ENCODE peak calls at places on chromosomes 16 and 17, in five cellular contexts. O, E, B, F and P are unnamed samples. For H3K36me3, the result is how much of the 10 kb centered on the place peaks cover.

GRCh38 chr16:63804126-63804525 is 1317.7 kb downstream of the CDH11 start:
- DNase-seq in O (no peak), E (no peak), B (no peak), F (no peak), P (no peak)

GRCh38 chr16:11360581-11360980 is 15.3 kb downstream of the RMI2 start:
- DNase-seq in O (no peak), E (no peak), B (no peak), F (no peak), P (no peak)

GRCh38 chr17:68423251-68423650 is 34.0 kb downstream of the WIPI1 start:
- DNase-seq in O (no peak), E (no peak), B (no peak), F (no peak), P (no peak)

GRCh38 chr17:31093866-31094599 is 744 bp upstream of the NF1 start:
- DNase-seq in O (no peak), E (peak), B (no peak), F (no peak), P (no peak)

GRCh38 chr17:9239260-9239820 is 218.0 kb downstream of the NTN1 start:
- DNase-seq in O (no peak), E (no peak), B (no peak), F (no peak), P (no peak)

GRCh38 chr16:71807905-71808592 is 585 bp downstream of the AP1G1 start:
- DNase-seq in O (no peak), E (no peak), B (no peak), F (no peak), P (no peak)

GRCh38 chr16:1913327-1914083 is 4.7 kb downstream of the HS3ST6 start:
- DNase-seq in O (no peak), E (no peak), B (no peak), F (no peak), P (no peak)

GRCh38 chr17:80485846-80486245 is 9.4 kb upstream of the NPTX1 start:
- DNase-seq in O (no peak), E (no peak), B (no peak), F (no peak), P (no peak)

GRCh38 chr17:18999911-19000310 is 4.7 kb downstream of the FAM83G start:
- DNase-seq in O (no peak), E (no peak), B (no peak), F (no peak), P (no peak)

GRCh38 chr16:48535831-48536599 is 74.0 kb downstream of the N4BP1 start:
- DNase-seq in O (no peak), E (peak), B (peak), F (no peak), P (no peak)

GRCh38 chr17:78661092-78661770 is 84.0 kb upstream of the DNAH17 start:
- DNase-seq in O (no peak), E (no peak), B (no peak), F (no peak), P (no peak)

GRCh38 chr17:1188812-1189211 is 9.0 kb upstream of the ABR start:
- DNase-seq in O (no peak), E (no peak), B (no peak), F (no peak), P (no peak)

GRCh38 chr17:79022507-79022991 is 1.4 kb upstream of the C1QTNF1 start:
- DNase-seq in O (no peak), E (no peak), B (no peak), F (no peak), P (no peak)

GRCh38 chr17:76145231-76146052 is 4.4 kb upstream of the FOXJ1 start:
- DNase-seq in O (no peak), E (no peak), B (peak), F (no peak), P (no peak)

GRCh38 chr17:44310612-44311376 is 2.4 kb downstream of the RUNDC3A start:
- DNase-seq in O (no peak), E (no peak), B (no peak), F (no peak), P (no peak)

GRCh38 chr17:28997811-28998210 is 8.0 kb downstream of the SEZ6 start:
- DNase-seq in O (no peak), E (no peak), B (no peak), F (no peak), P (no peak)

GRCh38 chr17:73281926-73282325 is 20.2 kb upstream of the CPSF4L start:
- DNase-seq in O (no peak), E (no peak), B (peak), F (no peak), P (no peak)

GRCh38 chr16:56195151-56195550 is 3.9 kb downstream of the GNAO1 start:
- DNase-seq in O (no peak), E (no peak), B (no peak), F (no peak), P (no peak)

GRCh38 chr17:34456121-34456520 is 93.1 kb upstream of the CCL1 start:
- DNase-seq in O (no peak), E (no peak), B (no peak), F (no peak), P (no peak)

GRCh38 chr16:88524274-88524972 is 45.8 kb upstream of the ZC3H18 start:
- DNase-seq in O (no peak), E (no peak), B (no peak), F (no peak), P (no peak)

GRCh38 chr17:30344283-30345088 is 10.6 kb upstream of the TMIGD1 start:
- DNase-seq in O (no peak), E (peak), B (no peak), F (peak), P (peak)

GRCh38 chr17:79042421-79043190 is 18.6 kb downstream of the C1QTNF1 start:
- DNase-seq in O (peak), E (peak), B (no peak), F (peak), P (peak)

GRCh38 chr17:40993856-40994255 is at the start of gene KRTAP3-3:
- DNase-seq in O (no peak), E (no peak), B (no peak), F (no peak), P (no peak)

GRCh38 chr17:61155590-61156181 is 244.0 kb upstream of the TBX2 start:
- DNase-seq in O (no peak), E (no peak), B (no peak), F (no peak), P (no peak)

GRCh38 chr16:53837421-53837820 is 133.5 kb downstream of the FTO start:
- DNase-seq in O (no peak), E (no peak), B (no peak), F (no peak), P (no peak)

GRCh38 chr17:76538941-76539340 is 903 bp upstream of the PRCD start:
- DNase-seq in O (no peak), E (no peak), B (no peak), F (no peak), P (no peak)

GRCh38 chr17:78168906-78169793 is 769 bp downstream of the SYNGR2 start:
- DNase-seq in O (peak), E (no peak), B (no peak), F (peak), P (peak)

GRCh38 chr16:67200491-67200890 is 1.6 kb downstream of the ELMO3 start:
- DNase-seq in O (no peak), E (no peak), B (no peak), F (no peak), P (no peak)

GRCh38 chr16:67201411-67202345 is 2.7 kb downstream of the ELMO3 start:
- DNase-seq in O (no peak), E (no peak), B (no peak), F (peak), P (no peak)

GRCh38 chr16:67204076-67204475 is 5.1 kb downstream of the ELMO3 start:
- DNase-seq in O (no peak), E (no peak), B (no peak), F (no peak), P (no peak)

GRCh38 chr16:67202426-67202825 is 3.5 kb downstream of the ELMO3 start:
- DNase-seq in O (no peak), E (no peak), B (no peak), F (no peak), P (no peak)

GRCh38 chr16:67202956-67203493 is 4.1 kb downstream of the ELMO3 start:
- DNase-seq in O (no peak), E (no peak), B (no peak), F (peak), P (no peak)
- H3K36me3 ChIP-seq in O (under half), E (under half), B (under half), F (half or more), P (under half)

GRCh38 chr16:3013491-3013951 is 798 bp downstream of the CLDN9 start:
- DNase-seq in O (no peak), E (no peak), B (no peak), F (no peak), P (no peak)

GRCh38 chr16:3013998-3014690 is 1.4 kb downstream of the CLDN9 start:
- DNase-seq in O (no peak), E (no peak), B (no peak), F (no peak), P (no peak)

GRCh38 chr16:3014971-3015370 is 2.2 kb downstream of the CLDN9 start:
- DNase-seq in O (no peak), E (no peak), B (no peak), F (no peak), P (no peak)

GRCh38 chr16:3012246-3012645 is 477 bp upstream of the CLDN9 start:
- DNase-seq in O (no peak), E (no peak), B (no peak), F (no peak), P (no peak)

DNA sequence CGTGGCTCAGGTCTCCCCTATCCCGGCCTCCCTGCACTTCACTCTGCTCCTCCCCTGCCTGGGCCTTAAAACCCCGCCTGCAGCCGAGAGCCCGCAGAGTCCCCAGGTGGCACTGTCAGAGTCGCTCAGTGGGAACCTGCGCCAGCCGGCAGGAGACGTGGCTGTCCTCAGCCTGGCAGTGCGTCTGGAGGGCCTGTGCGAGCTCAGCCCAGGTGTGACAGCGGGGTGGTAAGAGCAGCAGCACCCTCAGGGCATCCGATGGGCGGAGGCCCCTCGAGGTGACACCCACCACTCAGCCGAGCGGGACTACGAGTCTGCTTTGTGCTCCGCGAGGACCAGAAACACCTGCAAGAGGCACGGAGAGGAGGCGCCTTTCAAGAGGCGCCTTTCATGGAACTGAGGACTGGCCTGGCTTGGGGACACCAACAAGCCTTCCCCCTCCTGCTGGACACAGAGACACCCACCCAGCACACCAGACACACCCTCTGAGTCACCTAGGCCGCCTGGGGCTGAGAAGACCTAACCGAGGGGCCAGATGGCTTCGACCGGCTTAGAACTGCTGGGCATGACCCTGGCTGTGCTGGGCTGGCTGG is at the start of gene CLDN9:
- DNase-seq in O (no peak), E (no peak), B (no peak), F (no peak), P (no peak)
- TF ChIP-seq ZBTB33 in O (no peak), E (no peak), B (no peak), F (no peak), P (no peak)

DNA sequence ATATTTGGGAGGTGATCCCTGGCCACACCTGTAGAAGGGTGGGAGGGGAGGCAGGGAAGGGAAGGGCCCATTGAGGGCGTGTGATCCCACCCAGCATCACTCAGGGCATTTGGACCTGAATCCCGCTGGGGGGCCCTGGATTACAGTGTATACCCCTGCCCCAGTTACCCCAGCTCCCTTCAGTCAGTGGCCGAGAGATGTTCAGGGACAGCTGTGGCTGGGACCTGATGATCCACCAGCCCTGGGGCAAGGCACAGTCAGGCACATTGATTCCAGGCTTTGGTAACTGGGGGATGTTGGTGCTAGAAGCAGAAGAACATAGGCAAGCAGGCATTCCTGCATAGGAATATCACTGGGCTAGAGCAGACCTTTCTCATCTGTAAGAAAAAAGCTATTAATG is 170.3 kb downstream of the FOXL1 start:
- DNase-seq in O (no peak), E (no peak), B (no peak), F (no peak), P (no peak)
- H3K36me3 ChIP-seq in O (under half), E (under half), B (under half), F (under half), P (under half)

GRCh38 chr17:39533891-39534290 is 72.6 kb downstream of the CDK12 start:
- DNase-seq in O (no peak), E (no peak), B (no peak), F (no peak), P (no peak)
- TF ChIP-seq ZBTB33 in O (no peak), E (no peak), B (no peak), F (no peak), P (no peak)

DNA sequence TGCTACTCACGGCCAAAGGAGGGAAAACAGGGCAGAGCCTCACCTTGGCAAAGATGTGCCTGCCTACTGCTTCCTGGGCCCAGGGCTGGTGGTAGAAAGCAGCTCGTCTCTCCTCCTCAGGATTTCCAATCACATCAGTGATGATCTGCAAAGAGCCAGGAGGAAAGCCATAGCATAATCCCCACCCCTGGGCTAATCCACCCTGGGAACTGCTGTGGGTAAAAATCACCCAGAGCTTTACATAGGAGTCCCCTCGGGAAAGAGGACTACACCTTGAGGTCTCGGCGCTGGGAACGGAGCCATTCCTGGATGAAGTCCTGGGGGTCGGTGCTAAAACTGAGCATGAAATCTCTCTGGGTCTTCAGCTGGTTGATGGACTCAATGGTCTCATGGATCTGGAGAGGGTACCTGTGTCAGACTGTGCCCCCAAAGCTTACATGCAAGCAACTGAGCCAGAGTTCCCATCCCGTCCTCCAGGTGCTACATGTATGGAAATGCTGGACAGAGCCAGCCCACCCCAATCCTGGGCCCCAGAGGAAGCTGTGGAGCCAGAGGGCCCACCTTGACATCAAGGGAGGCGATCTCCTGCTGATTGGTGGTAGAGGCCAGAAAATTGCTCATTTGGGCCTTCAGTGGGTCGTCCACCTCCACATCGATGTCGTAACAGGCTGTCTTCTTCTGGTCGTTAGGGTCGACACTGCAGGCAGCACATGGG is 5.7 kb upstream of the FTSJ3 start:
- DNase-seq in O (no peak), E (no peak), B (no peak), F (no peak), P (no peak)
- H3K36me3 ChIP-seq in O (half or more), E (half or more), B (under half), F (half or more), P (half or more)

DNA sequence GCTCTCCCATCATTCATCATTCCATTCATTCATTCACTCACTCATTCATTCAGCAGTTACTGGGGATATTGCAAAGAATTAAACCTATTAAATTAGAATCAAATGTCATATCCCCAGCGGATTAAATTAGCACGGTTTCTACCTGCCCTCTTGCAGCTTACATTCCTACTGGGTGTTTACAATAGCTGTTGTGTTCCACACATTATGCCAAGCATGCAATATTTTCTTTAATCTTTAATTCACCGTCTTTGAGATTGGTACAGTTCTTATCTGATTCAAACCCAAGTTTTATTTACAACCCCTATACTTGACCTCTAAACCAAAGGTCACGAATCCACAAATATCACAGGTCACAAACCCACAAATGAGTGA is 727 bp upstream of the USP31 start:
- DNase-seq in O (no peak), E (no peak), B (no peak), F (no peak), P (no peak)
- TF ChIP-seq ZBTB33 in O (no peak), E (no peak), B (no peak), F (no peak), P (no peak)